ENCODE peak calls at places on chromosomes 11 and 22, in ten cellular contexts. F, S, Q, E, U, W, V, L, G and O are unnamed samples.

GRCh38 chr22:33682927-33683326 is 237.3 kb downstream of the LARGE1 start:
- DNase-seq in G (no peak), V (no peak), U (no peak), Q (no peak), E (no peak), W (no peak), L (no peak), F (no peak), S (no peak), O (no peak)

GRCh38 chr11:3375552-3375951 is 3.4 kb downstream of the ZNF195 start:
- DNase-seq in Q (no peak), V (peak; percentile 11), L (no peak), G (no peak), S (no peak), E (no peak), F (no peak), W (no peak), U (no peak), O (no peak)

GRCh38 chr11:95282337-95282751 is 51.3 kb upstream of the SESN3 start:
- DNase-seq in S (no peak), L (no peak), W (no peak), F (no peak), U (no peak), E (no peak), G (no peak), V (peak; percentile 79), Q (peak; percentile 9), O (no peak)

GRCh38 chr22:43118024-43118849 is 7.7 kb downstream of the BIK start:
- DNase-seq in G (no peak), U (no peak), E (no peak), W (no peak), V (no peak), Q (no peak), L (no peak), F (no peak), S (no peak), O (no peak)

GRCh38 chr22:46584081-46584903 is 35.9 kb upstream of the GRAMD4 start:
- DNase-seq in U (no peak), S (no peak), F (no peak), E (peak; percentile 48), Q (no peak), V (no peak), L (no peak), W (no peak), G (no peak), O (no peak)

GRCh38 chr11:93510196-93510898 is 32.8 kb downstream of the SMCO4 start:
- DNase-seq in F (no peak), W (no peak), S (no peak), E (no peak), L (no peak), V (no peak), G (no peak), Q (no peak), U (no peak), O (no peak)

GRCh38 chr11:45045692-45046471 is 95.2 kb upstream of the TP53I11 start:
- DNase-seq in S (no peak), L (peak; percentile 50), Q (peak; percentile 25), F (no peak), W (no peak), U (peak; percentile 43), E (peak; percentile 50), G (no peak), V (no peak), O (no peak)

GRCh38 chr22:47176573-47177333 is 414.3 kb downstream of the TBC1D22A start:
- DNase-seq in U (no peak), W (no peak), G (no peak), F (no peak), V (no peak), E (no peak), L (peak; percentile 9), Q (no peak), S (no peak), O (no peak)

GRCh38 chr11:78256962-78257361 is 68.2 kb downstream of the USP35 start:
- DNase-seq in S (no peak), Q (peak; percentile 5), F (no peak), U (no peak), L (peak; percentile 57), W (no peak), E (peak; percentile 92), G (no peak), V (peak; percentile 70), O (no peak)

GRCh38 chr11:26522912-26523610 is 49.0 kb downstream of the MUC15 start:
- DNase-seq in Q (peak; percentile 18), U (no peak), W (no peak), L (no peak), E (peak; percentile 6), V (no peak), F (no peak), S (no peak), G (no peak), O (no peak)

GRCh38 chr11:40380871-40381270 is 1078.6 kb downstream of the LRRC4C start:
- DNase-seq in E (no peak), G (no peak), L (no peak), S (no peak), Q (no peak), V (no peak), U (no peak), W (no peak), F (no peak), O (no peak)